ENCODE peak calls at places on chromosome X, in eight cellular contexts. G, T, P, C, Z, D, J and Q are unnamed samples.

GRCh38 chrX:39721570-39722279 is 376.0 kb downstream of the BCOR start:
- DNase-seq in G (no peak), T (peak; percentile 62), P (no peak), C (no peak), Z (no peak), D (no peak), J (no peak), Q (no peak)

GRCh38 chrX:10629905-10630304 is 9.5 kb upstream of the MID1 start:
- DNase-seq in G (no peak), T (no peak), P (no peak), C (no peak), Z (no peak), D (no peak), J (no peak), Q (no peak)

GRCh38 chrX:150365051-150365952 is 2.2 kb downstream of the MAMLD1 start:
- DNase-seq in G (peak; percentile 64), T (no peak), P (no peak), C (peak; percentile 80), Z (peak; percentile 34), D (no peak), J (no peak), Q (no peak)

GRCh38 chrX:122504026-122504425 is 680.1 kb upstream of the GRIA3 start:
- DNase-seq in G (no peak), T (no peak), P (no peak), C (no peak), Z (no peak), D (no peak), J (no peak), Q (no peak)

GRCh38 chrX:153568612-153569011 is 30.3 kb downstream of the CCNQ start:
- DNase-seq in G (no peak), T (no peak), P (no peak), C (peak; percentile 11), Z (no peak), D (no peak), J (no peak), Q (no peak)

GRCh38 chrX:16578218-16578617 is 71.7 kb upstream of the S100G start:
- DNase-seq in G (no peak), T (no peak), P (no peak), C (no peak), Z (no peak), D (no peak), J (no peak), Q (no peak)

GRCh38 chrX:86103061-86103460 is 45.2 kb upstream of the DACH2 start:
- DNase-seq in G (no peak), T (no peak), P (no peak), C (no peak), Z (no peak), D (no peak), J (no peak), Q (no peak)

GRCh38 chrX:120282697-120283096 is 28.6 kb downstream of the TMEM255A start:
- DNase-seq in G (no peak), T (no peak), P (no peak), C (no peak), Z (no peak), D (no peak), J (no peak), Q (no peak)

GRCh38 chrX:6029014-6029413 is 199.7 kb downstream of the NLGN4X start:
- DNase-seq in G (no peak), T (no peak), P (no peak), C (no peak), Z (no peak), D (no peak), J (no peak), Q (no peak)

GRCh38 chrX:68833448-68833805 is 4.6 kb downstream of the EFNB1 start:
- DNase-seq in G (no peak), T (no peak), P (no peak), C (no peak), Z (no peak), D (no peak), J (no peak), Q (no peak)

GRCh38 chrX:66013195-66013816 is 26.6 kb downstream of the VSIG4 start:
- DNase-seq in G (no peak), T (no peak), P (no peak), C (no peak), Z (no peak), D (no peak), J (no peak), Q (no peak)

GRCh38 chrX:9897761-9898161 is 69.4 kb upstream of the CLDN34 start:
- DNase-seq in G (no peak), T (peak; percentile 86), P (no peak), C (no peak), Z (no peak), D (peak; percentile 88), J (peak; percentile 42), Q (peak; percentile 84)

GRCh38 chrX:97320305-97320704 is 436.6 kb downstream of the RPA4 start:
- DNase-seq in G (no peak), T (no peak), P (no peak), C (no peak), Z (no peak), D (no peak), J (no peak), Q (no peak)

GRCh38 chrX:115949900-115950822 is 220.4 kb upstream of the AGTR2 start:
- DNase-seq in G (no peak), T (no peak), P (no peak), C (no peak), Z (no peak), D (no peak), J (no peak), Q (no peak)

GRCh38 chrX:151396042-151396826 is 772 bp upstream of the VMA21 start:
- DNase-seq in G (peak; percentile 32), T (peak; percentile 20), P (peak; percentile 14), C (no peak), Z (peak; percentile 9), D (peak; percentile 0), J (no peak), Q (peak; percentile 41)